ENCODE peak calls at places on chromosomes 1 and 21, in seven cellular contexts. V, E, A, B, C, U and J are unnamed samples. For H3K36me3 and H3K9me3, the result is how much of the 10 kb centered on the place peaks cover.

GRCh38 chr1:54229281-54229891 is 29.4 kb downstream of the MRPL37 start:
- DNase-seq in V (no peak), E (peak), A (no peak), B (no peak), C (no peak), U (no peak), J (no peak)

GRCh38 chr1:191350938-191351337 is 807.3 kb upstream of the RGS18 start:
- DNase-seq in V (no peak), E (no peak), A (no peak), B (no peak), C (no peak), U (no peak), J (no peak)

GRCh38 chr1:175599212-175599681 is 144.1 kb downstream of the TNR start:
- DNase-seq in V (peak), E (no peak), A (no peak), B (no peak), C (peak), U (no peak), J (no peak)

GRCh38 chr1:54607821-54608220 is 15.5 kb downstream of the FAM151A start:
- DNase-seq in V (no peak), E (no peak), A (no peak), B (no peak), C (no peak), U (no peak), J (no peak)

GRCh38 chr1:77412069-77412793 is 130.4 kb downstream of the AK5 start:
- DNase-seq in V (no peak), E (no peak), A (no peak), B (no peak), C (no peak), U (no peak), J (no peak)

GRCh38 chr1:110927484-110928075 is 36.1 kb downstream of the LRIF1 start:
- DNase-seq in V (no peak), E (no peak), A (no peak), B (no peak), C (peak), U (no peak), J (no peak)

GRCh38 chr1:29810121-29811120 is 574.1 kb downstream of the PTPRU start:
- DNase-seq in V (no peak), E (no peak), A (no peak), B (no peak), C (peak), U (no peak), J (no peak)

GRCh38 chr21:33651965-33652680 is 9.8 kb downstream of the ITSN1 start:
- DNase-seq in V (no peak), E (no peak), A (peak), B (no peak), C (peak), U (no peak), J (no peak)

GRCh38 chr1:168739908-168740307 is 10.9 kb upstream of the DPT start:
- DNase-seq in V (no peak), E (no peak), A (no peak), B (no peak), C (no peak), U (no peak), J (no peak)

DNA sequence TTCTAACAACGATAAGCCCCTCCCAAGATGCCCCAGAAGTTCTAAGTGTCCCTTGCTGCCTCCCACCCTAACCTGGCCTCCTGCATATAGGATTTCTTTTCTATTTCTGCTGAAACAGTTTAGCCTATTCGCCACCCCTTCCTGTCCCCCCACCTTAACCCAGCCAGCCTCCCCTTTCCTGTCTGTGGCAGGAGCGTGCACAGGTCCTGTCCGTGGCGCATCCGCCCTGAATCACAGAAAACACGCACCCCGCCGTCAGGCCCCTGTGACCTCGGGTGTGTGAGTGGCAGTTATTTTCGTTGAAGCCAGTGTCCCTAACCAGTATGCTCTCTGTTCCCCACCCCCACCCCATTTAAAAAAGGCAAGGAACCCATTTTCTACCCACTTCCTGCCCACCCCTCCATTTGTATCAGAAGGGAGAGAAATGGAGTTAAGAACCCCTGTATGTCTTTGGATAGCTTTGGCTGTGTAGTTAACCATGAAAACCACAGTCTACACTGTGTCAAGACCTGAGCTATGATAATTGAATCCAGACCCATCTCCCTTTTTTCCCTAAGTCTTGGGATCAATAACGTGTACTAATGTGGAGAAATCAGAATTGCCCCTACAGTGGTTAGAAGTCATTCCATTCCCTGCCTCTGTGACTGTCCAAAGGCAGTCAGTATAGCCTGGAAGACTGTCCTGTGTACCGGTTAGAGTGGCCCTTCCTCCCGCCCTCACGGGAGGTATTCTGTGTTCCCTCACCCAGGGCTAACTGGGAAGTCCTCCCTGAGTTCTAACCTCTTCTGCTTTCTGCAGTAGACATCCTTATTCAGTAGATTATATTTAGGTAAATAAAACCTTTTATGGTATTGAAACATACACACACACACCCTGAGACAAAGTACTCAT is 1.8 kb downstream of the PLEKHO1 start:
- DNase-seq in V (peak), E (peak), A (peak), B (no peak), C (no peak), U (no peak), J (no peak)
- H3K36me3 ChIP-seq in V (under half), E (under half), A (half or more), B (under half), C (under half), U (under half), J (under half)

DNA sequence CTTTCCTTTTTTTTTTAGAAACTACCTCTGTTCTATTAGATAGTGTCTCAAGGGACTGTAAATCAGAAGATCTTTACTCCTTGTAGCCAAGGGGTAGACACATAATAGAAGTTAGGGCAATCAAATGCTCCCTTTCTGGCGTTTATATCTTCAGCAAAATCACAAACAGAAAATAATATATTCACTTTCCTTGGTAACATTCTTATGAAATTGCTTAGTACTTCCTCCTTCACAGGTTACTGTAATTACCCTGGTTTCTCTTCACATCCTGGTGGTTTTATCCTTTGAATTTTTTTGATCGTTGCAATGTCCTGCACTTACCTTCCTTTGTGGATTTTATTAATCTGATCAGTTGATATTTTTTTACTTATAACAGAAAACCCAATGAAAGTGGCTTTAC is 1064.9 kb downstream of the NCAM2 start:
- DNase-seq in V (no peak), E (no peak), A (no peak), B (no peak), C (no peak), U (no peak), J (no peak)
- H3K9me3 ChIP-seq in V (under half), E (under half), A (under half), B (under half), C (under half), U (under half), J (under half)

GRCh38 chr1:102002057-102002456 is 5.3 kb upstream of the OLFM3 start:
- DNase-seq in V (no peak), E (no peak), A (no peak), B (no peak), C (no peak), U (no peak), J (no peak)
- TF ChIP-seq CTCF in V (no peak), E (no peak), A (no peak), B (no peak), C (no peak), U (no peak), J (no peak)

GRCh38 chr1:12067900-12068821 is 5.1 kb downstream of the TNFRSF8 start:
- DNase-seq in V (no peak), E (no peak), A (no peak), B (no peak), C (peak), U (no peak), J (no peak)
- H3K36me3 ChIP-seq in V (under half), E (under half), A (under half), B (under half), C (under half), U (under half), J (under half)

GRCh38 chr1:3005771-3006170 is 15.5 kb upstream of the ACTRT2 start:
- DNase-seq in V (no peak), E (no peak), A (no peak), B (no peak), C (no peak), U (no peak), J (peak)
- H3K9me3 ChIP-seq in V (under half), E (under half), A (under half), B (under half), C (under half), U (under half), J (under half)